ENCODE peak calls at places on chromosome 21, in nine cellular contexts. D is HFFc6; H is HL-60; I is GM13977; X is CD8-positive, alpha-beta memory T cell; S is lower leg skin; C is GM04504; J is effector CD4-positive, alpha-beta T cell; B is choroid plexus epithelial cell. R is an unnamed sample.

GRCh38 chr21:36419996-36420395 is 34.8 kb downstream of the CHAF1B start:
- DNase-seq in D (peak), H (peak), I (peak), X (no peak), S (peak), C (peak), J (peak), B (peak), R (peak)

GRCh38 chr21:34938079-34938764 is 110.9 kb downstream of the RUNX1 start:
- DNase-seq in D (no peak), H (no peak), I (no peak), X (no peak), S (no peak), C (no peak), J (no peak), B (peak), R (no peak)

GRCh38 chr21:42685036-42685435 is 31.6 kb downstream of the PDE9A start:
- DNase-seq in D (no peak), H (no peak), I (no peak), X (no peak), S (no peak), C (no peak), J (no peak), B (no peak), R (no peak)

GRCh38 chr21:43997766-43998742 is 14.1 kb upstream of the TRAPPC10 start:
- DNase-seq in D (no peak), H (no peak), I (no peak), X (no peak), S (no peak), C (no peak), J (no peak), B (no peak), R (no peak)

GRCh38 chr21:36626791-36627190 is 72.1 kb upstream of the SIM2 start:
- DNase-seq in D (no peak), H (no peak), I (no peak), X (no peak), S (no peak), C (no peak), J (no peak), B (no peak), R (no peak)

GRCh38 chr21:33478858-33479678 is 706 bp downstream of the TMEM50B start:
- DNase-seq in D (peak), H (peak), I (peak), X (peak), S (peak), C (no peak), J (peak), B (peak), R (peak)

GRCh38 chr21:41133896-41134522 is 34.0 kb upstream of the BACE2 start:
- DNase-seq in D (peak), H (no peak), I (peak), X (no peak), S (no peak), C (peak), J (no peak), B (peak), R (peak)

GRCh38 chr21:29371464-29371863 is 72.7 kb downstream of the BACH1 start:
- DNase-seq in D (no peak), H (no peak), I (peak), X (no peak), S (no peak), C (no peak), J (no peak), B (no peak), R (no peak)

GRCh38 chr21:35426484-35426883 is 377.4 kb upstream of the RUNX1 start:
- DNase-seq in D (no peak), H (no peak), I (no peak), X (no peak), S (no peak), C (no peak), J (no peak), B (no peak), R (no peak)

GRCh38 chr21:26964379-26964778 is 2.5 kb downstream of the ADAMTS5 start:
- DNase-seq in D (peak), H (no peak), I (no peak), X (no peak), S (peak), C (peak), J (no peak), B (no peak), R (no peak)

GRCh38 chr21:16879479-16879878 is 633.4 kb upstream of the CXADR start:
- DNase-seq in D (no peak), H (no peak), I (no peak), X (no peak), S (no peak), C (no peak), J (no peak), B (no peak), R (no peak)

GRCh38 chr21:31181089-31181757 is 142.9 kb upstream of the KRTAP19-8 start:
- DNase-seq in D (no peak), H (no peak), I (no peak), X (no peak), S (no peak), C (no peak), J (peak), B (no peak), R (no peak)

GRCh38 chr21:36551731-36552457 is 72.0 kb upstream of the CLDN14 start:
- DNase-seq in D (peak), H (no peak), I (no peak), X (no peak), S (no peak), C (peak), J (no peak), B (peak), R (no peak)

GRCh38 chr21:45363921-45364463 is 41.0 kb upstream of the COL18A1 start:
- DNase-seq in D (peak), H (no peak), I (peak), X (no peak), S (peak), C (peak), J (no peak), B (peak), R (no peak)

GRCh38 chr21:37281993-37282392 is 14.9 kb upstream of the VPS26C start:
- DNase-seq in D (no peak), H (no peak), I (no peak), X (no peak), S (peak), C (no peak), J (no peak), B (no peak), R (no peak)

R was measured in MM.1S.